ENCODE peak calls at places on chromosomes 2 and 18, in five cellular contexts. One of them, this sample, is unnamed.

GRCh38 chr2:135219226-135219625 is 167.1 kb downstream of the RAB3GAP1 start:
- DNase-seq in A549: no peak
- DNase-seq in K562: no peak
- DNase-seq in IMR-90: no peak
- DNase-seq in HepG2: no peak
- DNase-seq in this sample: no peak

GRCh38 chr18:9637036-9637767 is 22.8 kb upstream of the PPP4R1 start:
- DNase-seq in A549: no peak
- DNase-seq in K562: no peak
- DNase-seq in IMR-90: peak; percentile 57
- DNase-seq in HepG2: no peak
- DNase-seq in this sample: no peak

GRCh38 chr2:220043155-220043992 is 415.9 kb downstream of the SLC4A3 start:
- DNase-seq in A549: no peak
- DNase-seq in K562: no peak
- DNase-seq in IMR-90: peak; percentile 51
- DNase-seq in HepG2: no peak
- DNase-seq in this sample: no peak

GRCh38 chr2:176584333-176584732 is 315.1 kb downstream of the MTX2 start:
- DNase-seq in A549: peak; percentile 8
- DNase-seq in K562: no peak
- DNase-seq in IMR-90: peak; percentile 66
- DNase-seq in HepG2: no peak
- DNase-seq in this sample: no peak

GRCh38 chr2:36748166-36748565 is 51.7 kb downstream of the VIT start:
- DNase-seq in A549: no peak
- DNase-seq in K562: no peak
- DNase-seq in IMR-90: peak; percentile 35
- DNase-seq in HepG2: no peak
- DNase-seq in this sample: no peak

GRCh38 chr2:189344036-189344435 is 97.2 kb upstream of the WDR75 start:
- DNase-seq in A549: no peak
- DNase-seq in K562: no peak
- DNase-seq in IMR-90: no peak
- DNase-seq in HepG2: no peak
- DNase-seq in this sample: no peak

GRCh38 chr2:138559648-138560047 is 58.1 kb downstream of the SPOPL start:
- DNase-seq in A549: no peak
- DNase-seq in K562: no peak
- DNase-seq in IMR-90: no peak
- DNase-seq in HepG2: no peak
- DNase-seq in this sample: no peak

GRCh38 chr18:77039196-77040140 is 93.1 kb downstream of the MBP start:
- DNase-seq in A549: no peak
- DNase-seq in K562: no peak
- DNase-seq in IMR-90: no peak
- DNase-seq in HepG2: no peak
- DNase-seq in this sample: no peak

GRCh38 chr2:866009-866680 is 84.5 kb upstream of the SNTG2 start:
- DNase-seq in A549: no peak
- DNase-seq in K562: no peak
- DNase-seq in IMR-90: no peak
- DNase-seq in HepG2: no peak
- DNase-seq in this sample: no peak

GRCh38 chr2:72994282-72994990 is 77.1 kb downstream of the SFXN5 start:
- DNase-seq in A549: no peak
- DNase-seq in K562: no peak
- DNase-seq in IMR-90: no peak
- DNase-seq in HepG2: no peak
- DNase-seq in this sample: no peak

GRCh38 chr2:479505-480161 is 191.7 kb upstream of the ALKAL2 start:
- DNase-seq in A549: no peak
- DNase-seq in K562: no peak
- DNase-seq in IMR-90: no peak
- DNase-seq in HepG2: peak; percentile 15
- DNase-seq in this sample: no peak

GRCh38 chr18:44130365-44130942 is 550.2 kb upstream of the SETBP1 start:
- DNase-seq in A549: peak; percentile 3
- DNase-seq in K562: peak; percentile 4
- DNase-seq in IMR-90: peak; percentile 3
- DNase-seq in HepG2: peak; percentile 10
- DNase-seq in this sample: no peak

GRCh38 chr2:147845608-147846002 is 776 bp downstream of the ACVR2A start:
- DNase-seq in A549: no peak
- DNase-seq in K562: no peak
- DNase-seq in IMR-90: peak; percentile 12
- DNase-seq in HepG2: peak; percentile 13
- DNase-seq in this sample: no peak

GRCh38 chr18:34977787-34978532 is 63.3 kb upstream of the MAPRE2 start:
- DNase-seq in A549: no peak
- DNase-seq in K562: no peak
- DNase-seq in IMR-90: peak; percentile 6
- DNase-seq in HepG2: no peak
- DNase-seq in this sample: no peak

GRCh38 chr2:11500702-11501303 is 33.0 kb upstream of the GREB1 start:
- DNase-seq in A549: no peak
- DNase-seq in K562: no peak
- DNase-seq in IMR-90: no peak
- DNase-seq in HepG2: no peak
- DNase-seq in this sample: no peak

GRCh38 chr18:8990276-8991031 is 112.0 kb upstream of the NDUFV2 start:
- DNase-seq in A549: no peak
- DNase-seq in K562: no peak
- DNase-seq in IMR-90: no peak
- DNase-seq in HepG2: no peak
- DNase-seq in this sample: no peak

GRCh38 chr2:218006741-218007140 is 3.9 kb upstream of the TNS1 start:
- DNase-seq in A549: no peak
- DNase-seq in K562: no peak
- DNase-seq in IMR-90: peak; percentile 94
- DNase-seq in HepG2: no peak
- DNase-seq in this sample: no peak

GRCh38 chr2:139469985-139470384 is 689.8 kb upstream of the NXPH2 start:
- DNase-seq in A549: no peak
- DNase-seq in K562: no peak
- DNase-seq in IMR-90: no peak
- DNase-seq in HepG2: no peak
- DNase-seq in this sample: no peak

GRCh38 chr18:33573193-33573592 is 4.8 kb upstream of the ASXL3 start:
- DNase-seq in A549: no peak
- DNase-seq in K562: no peak
- DNase-seq in IMR-90: no peak
- DNase-seq in HepG2: no peak
- DNase-seq in this sample: no peak

GRCh38 chr18:45330170-45330594 is 285.1 kb upstream of the SLC14A2 start:
- DNase-seq in A549: no peak
- DNase-seq in K562: no peak
- DNase-seq in IMR-90: no peak
- DNase-seq in HepG2: no peak
- DNase-seq in this sample: no peak

GRCh38 chr2:96970248-96970875 is 16.0 kb downstream of the FAM178B start:
- DNase-seq in A549: no peak
- DNase-seq in K562: no peak
- DNase-seq in IMR-90: no peak
- DNase-seq in HepG2: no peak
- DNase-seq in this sample: no peak

GRCh38 chr2:98012561-98012979 is 16.8 kb upstream of the TMEM131 start:
- DNase-seq in A549: no peak
- DNase-seq in K562: no peak
- DNase-seq in IMR-90: no peak
- DNase-seq in HepG2: no peak
- DNase-seq in this sample: no peak

GRCh38 chr18:36629836-36630235 is 199.0 kb downstream of the TPGS2 start:
- DNase-seq in A549: no peak
- DNase-seq in K562: no peak
- DNase-seq in IMR-90: no peak
- DNase-seq in HepG2: no peak
- DNase-seq in this sample: no peak

GRCh38 chr2:69776886-69777777 is 35.2 kb downstream of the ANXA4 start:
- DNase-seq in A549: no peak
- DNase-seq in K562: no peak
- DNase-seq in IMR-90: no peak
- DNase-seq in HepG2: no peak
- DNase-seq in this sample: no peak

GRCh38 chr2:62333961-62334360 is 138.0 kb downstream of the B3GNT2 start:
- DNase-seq in A549: no peak
- DNase-seq in K562: no peak
- DNase-seq in IMR-90: no peak
- DNase-seq in HepG2: no peak
- DNase-seq in this sample: no peak

GRCh38 chr18:48666613-48667012 is 127.8 kb downstream of the CTIF start:
- DNase-seq in A549: no peak
- DNase-seq in K562: no peak
- DNase-seq in IMR-90: no peak
- DNase-seq in HepG2: no peak
- DNase-seq in this sample: no peak

GRCh38 chr18:25503567-25504081 is 151.7 kb upstream of the ZNF521 start:
- DNase-seq in A549: peak; percentile 1
- DNase-seq in K562: no peak
- DNase-seq in IMR-90: peak; percentile 87
- DNase-seq in HepG2: peak; percentile 17
- DNase-seq in this sample: peak; percentile 53
- TF ChIP-seq RFX5 in A549: no peak
- TF ChIP-seq RFX5 in K562: no peak
- TF ChIP-seq RFX5 in IMR-90: no peak
- TF ChIP-seq RFX5 in HepG2: no peak
- TF ChIP-seq RFX5 in this sample: no peak

GRCh38 chr2:42957109-42958035 is 165.0 kb upstream of the HAAO start:
- DNase-seq in A549: no peak
- DNase-seq in K562: no peak
- DNase-seq in IMR-90: peak; percentile 55
- DNase-seq in HepG2: peak; percentile 73
- DNase-seq in this sample: no peak

GRCh38 chr2:42958036-42958370 is 165.6 kb upstream of the HAAO start:
- DNase-seq in A549: no peak
- DNase-seq in K562: no peak
- DNase-seq in IMR-90: no peak
- DNase-seq in HepG2: no peak
- DNase-seq in this sample: no peak

GRCh38 chr2:42953216-42953615 is 160.8 kb upstream of the HAAO start:
- DNase-seq in A549: no peak
- DNase-seq in K562: no peak
- DNase-seq in IMR-90: no peak
- DNase-seq in HepG2: no peak
- DNase-seq in this sample: no peak

GRCh38 chr2:42951263-42951938 is 159.0 kb upstream of the HAAO start:
- DNase-seq in A549: no peak
- DNase-seq in K562: no peak
- DNase-seq in IMR-90: no peak
- DNase-seq in HepG2: no peak
- DNase-seq in this sample: no peak

DNA sequence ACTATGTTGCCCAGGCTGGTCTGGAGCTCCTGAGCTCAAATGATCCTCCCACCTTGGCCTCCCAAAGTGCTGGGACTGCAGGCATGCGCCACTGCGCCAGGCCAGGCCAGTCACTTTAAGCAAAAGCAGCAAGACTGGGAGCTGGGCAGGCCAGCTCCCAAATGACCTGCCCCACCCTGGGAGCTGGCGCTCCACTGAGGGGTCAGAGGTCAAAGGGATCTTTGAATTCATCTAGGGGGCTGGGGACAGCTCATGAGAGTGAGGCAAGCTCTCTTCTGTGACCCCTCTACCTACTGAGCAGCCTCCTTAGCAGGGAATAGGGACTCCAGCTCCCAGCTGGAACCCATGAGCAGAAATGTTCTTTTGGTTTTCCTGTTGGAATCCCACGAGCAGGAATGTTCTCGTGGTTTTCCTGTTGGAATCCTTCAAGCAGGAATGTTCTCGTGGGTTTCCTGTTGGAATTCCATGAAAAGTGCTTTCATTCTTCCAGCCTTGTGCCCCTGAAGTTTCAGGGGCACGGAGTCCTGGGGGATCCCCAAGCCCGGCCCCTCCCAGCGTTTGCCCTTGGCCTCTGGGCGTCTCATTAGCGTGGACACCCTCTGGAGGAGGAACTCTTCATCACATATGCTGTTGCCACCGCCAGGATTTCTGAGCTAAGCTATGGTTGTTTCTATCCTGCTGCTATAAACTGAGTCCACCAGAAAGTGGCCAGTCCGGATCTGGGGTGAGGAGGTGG is 162.0 kb upstream of the HAAO start:
- DNase-seq in A549: no peak
- DNase-seq in K562: no peak
- DNase-seq in IMR-90: peak; percentile 65
- DNase-seq in HepG2: peak; percentile 57
- DNase-seq in this sample: no peak
- TF ChIP-seq RFX5 in A549: no peak
- TF ChIP-seq RFX5 in K562: no peak
- TF ChIP-seq RFX5 in IMR-90: no peak
- TF ChIP-seq RFX5 in HepG2: no peak
- TF ChIP-seq RFX5 in this sample: no peak

DNA sequence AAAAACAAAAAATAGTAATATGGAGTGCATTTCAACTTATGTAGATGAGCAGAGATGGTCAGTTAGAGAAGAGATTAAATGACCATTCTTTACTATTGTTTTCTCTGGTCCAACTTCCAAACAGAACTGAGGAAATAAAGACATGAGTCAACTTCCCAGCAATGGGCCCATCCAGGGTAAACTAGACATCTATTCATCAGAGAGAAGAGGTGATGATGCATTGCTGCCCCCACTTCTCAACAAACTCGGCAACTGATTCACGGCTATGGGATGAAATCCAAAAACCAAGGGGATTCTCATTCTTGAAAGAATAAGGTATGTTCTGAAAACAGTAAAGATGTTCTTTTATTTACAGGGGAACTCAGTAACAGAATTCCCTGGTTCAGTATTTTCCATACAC is 190.7 kb downstream of the RDH14 start:
- DNase-seq in A549: no peak
- DNase-seq in K562: no peak
- DNase-seq in IMR-90: peak; percentile 74
- DNase-seq in HepG2: no peak
- DNase-seq in this sample: no peak
- TF ChIP-seq RFX5 in A549: no peak
- TF ChIP-seq RFX5 in K562: no peak
- TF ChIP-seq RFX5 in IMR-90: no peak
- TF ChIP-seq RFX5 in HepG2: no peak
- TF ChIP-seq RFX5 in this sample: no peak

DNA sequence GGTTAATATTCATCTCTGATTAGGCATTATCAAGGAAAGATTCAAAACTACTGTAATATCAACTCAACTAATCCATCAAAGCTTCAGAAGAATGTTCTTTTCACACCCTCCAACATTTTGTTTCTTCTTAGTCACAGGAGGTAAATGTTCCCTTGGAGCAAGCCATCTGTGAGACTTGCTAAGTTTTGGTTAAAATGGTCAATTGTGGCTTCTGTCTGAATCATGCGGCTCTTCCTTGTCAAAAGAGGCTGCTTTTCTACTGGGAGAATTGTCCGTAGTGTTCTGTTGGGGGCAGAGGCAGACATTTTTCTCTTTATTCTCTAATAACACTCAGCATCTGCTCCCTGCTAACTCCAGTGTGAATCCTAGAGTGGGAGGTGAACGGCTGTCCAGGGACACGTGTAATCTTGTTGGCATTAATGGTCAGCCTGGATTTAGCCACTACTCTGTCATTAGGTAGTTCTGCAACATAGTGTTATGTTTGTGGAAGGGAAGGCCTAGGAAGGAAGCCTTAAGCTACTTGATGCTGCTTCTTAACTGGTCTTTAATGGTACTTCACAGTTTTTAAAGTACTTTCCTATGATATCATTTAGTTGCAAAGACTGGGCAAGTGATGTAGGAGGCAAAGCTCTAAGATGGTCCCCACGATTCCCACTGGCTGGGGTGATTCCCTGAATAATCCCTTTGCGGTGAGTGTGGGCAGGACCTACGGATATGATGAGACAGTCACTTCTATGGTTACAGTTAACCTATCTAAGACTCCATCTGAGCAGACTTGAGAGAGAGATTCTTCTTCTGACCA is 22.6 kb upstream of the FAP start:
- DNase-seq in A549: no peak
- DNase-seq in K562: no peak
- DNase-seq in IMR-90: no peak
- DNase-seq in HepG2: no peak
- DNase-seq in this sample: no peak
- TF ChIP-seq RFX5 in A549: no peak
- TF ChIP-seq RFX5 in K562: no peak
- TF ChIP-seq RFX5 in IMR-90: no peak
- TF ChIP-seq RFX5 in HepG2: no peak
- TF ChIP-seq RFX5 in this sample: no peak